ENCODE peak calls at places on chromosomes 11 and 22, in nine cellular contexts. N, Y, F, M, K, S, C, U and E are unnamed samples.

GRCh38 chr11:5684627-5685362 is at the start of gene TRIM5:
- DNase-seq in K (peak), Y (peak), U (peak), M (peak), C (peak), N (peak), S (peak), F (peak), E (peak)

GRCh38 chr11:46361283-46362145 is 14.3 kb downstream of the DGKZ start:
- DNase-seq in K (peak), C (no peak), U (no peak), S (peak), Y (peak), M (no peak), N (no peak), F (peak), E (no peak)

GRCh38 chr11:3859373-3859881 is 4.0 kb downstream of the STIM1 start:
- DNase-seq in F (no peak), C (no peak), Y (no peak), U (no peak), N (no peak), S (no peak), K (peak), M (no peak), E (no peak)

GRCh38 chr11:118659314-118659939 is 20.0 kb downstream of the TREH start:
- DNase-seq in S (peak), F (peak), K (peak), C (peak), U (peak), M (peak), N (peak), Y (peak), E (peak)

GRCh38 chr11:27720277-27720830 is 20.1 kb upstream of the BDNF start:
- DNase-seq in Y (no peak), C (no peak), N (no peak), S (no peak), U (peak), K (peak), F (no peak), M (no peak), E (no peak)

GRCh38 chr11:128603003-128603715 is 15.8 kb upstream of the ETS1 start:
- DNase-seq in M (no peak), N (no peak), S (no peak), U (no peak), Y (no peak), C (no peak), K (no peak), F (no peak), E (no peak)

GRCh38 chr11:36452231-36452630 is 57.8 kb downstream of the TRAF6 start:
- DNase-seq in U (no peak), S (no peak), Y (no peak), N (no peak), M (no peak), C (no peak), F (peak), K (peak), E (peak)

GRCh38 chr11:44379141-44380008 is 69.4 kb upstream of the ALX4 start:
- DNase-seq in F (no peak), M (no peak), C (no peak), K (no peak), U (no peak), N (no peak), Y (no peak), S (no peak), E (no peak)

GRCh38 chr11:123209591-123209990 is 14.5 kb upstream of the CLMP start:
- DNase-seq in Y (no peak), N (no peak), M (no peak), S (no peak), K (no peak), F (no peak), U (no peak), C (no peak), E (no peak)

GRCh38 chr11:93614111-93614784 is 47.2 kb upstream of the CEP295 start:
- DNase-seq in M (no peak), K (peak), N (no peak), Y (no peak), F (no peak), C (peak), U (peak), S (no peak), E (no peak)

GRCh38 chr11:64742940-64743590 is 877 bp downstream of the RASGRP2 start:
- DNase-seq in N (no peak), M (peak), F (peak), C (peak), Y (peak), K (peak), S (peak), U (peak), E (peak)

GRCh38 chr22:48701296-48702030 is 1126.2 kb downstream of the BRD1 start:
- DNase-seq in N (no peak), F (no peak), K (no peak), S (no peak), C (no peak), M (no peak), U (peak), Y (no peak), E (no peak)

GRCh38 chr22:29212738-29213137 is 7.0 kb downstream of the EMID1 start:
- DNase-seq in U (no peak), S (no peak), Y (no peak), K (no peak), C (no peak), N (no peak), F (no peak), M (no peak), E (no peak)

GRCh38 chr11:69049490-69049867 is 747 bp downstream of the TPCN2 start:
- DNase-seq in S (peak), Y (no peak), C (peak), K (peak), F (peak), N (no peak), U (no peak), M (no peak), E (no peak)

GRCh38 chr11:774873-775592 is 2.3 kb downstream of the GATD1 start:
- DNase-seq in S (peak), C (peak), U (peak), N (no peak), K (no peak), F (no peak), Y (no peak), M (no peak), E (no peak)

GRCh38 chr22:41781508-41781906 is 19.0 kb upstream of the CCDC134 start:
- DNase-seq in S (no peak), F (no peak), K (peak), C (no peak), N (no peak), M (no peak), Y (no peak), U (no peak), E (no peak)

GRCh38 chr11:45651841-45652745 is 13.3 kb downstream of the CHST1 start:
- DNase-seq in Y (no peak), U (peak), N (no peak), F (no peak), M (no peak), K (no peak), C (no peak), S (peak), E (no peak)

GRCh38 chr11:116353517-116353916 is 419.3 kb downstream of the BUD13 start:
- DNase-seq in K (no peak), F (no peak), N (no peak), U (no peak), M (no peak), C (no peak), Y (no peak), S (no peak), E (peak)

GRCh38 chr11:130162733-130163132 is 3.2 kb downstream of the ST14 start:
- DNase-seq in F (peak), Y (no peak), U (no peak), K (no peak), C (peak), N (no peak), M (no peak), S (no peak), E (peak)

GRCh38 chr22:30228509-30229359 is 17.8 kb downstream of the LIF start:
- DNase-seq in F (no peak), M (no peak), K (no peak), C (no peak), S (no peak), N (no peak), U (no peak), Y (no peak), E (peak)

GRCh38 chr11:121892131-121892681 is 223.8 kb downstream of the BLID start:
- DNase-seq in F (no peak), U (peak), M (no peak), Y (no peak), S (no peak), N (no peak), K (no peak), C (no peak), E (no peak)

GRCh38 chr11:120028181-120028935 is 109.6 kb downstream of the TRIM29 start:
- DNase-seq in U (no peak), C (no peak), Y (no peak), F (no peak), K (no peak), N (no peak), M (no peak), S (no peak), E (no peak)

GRCh38 chr11:62179995-62180394 is 10.0 kb upstream of the SCGB1D1 start:
- DNase-seq in N (no peak), S (no peak), M (no peak), U (no peak), K (no peak), F (no peak), Y (no peak), C (no peak), E (no peak)

GRCh38 chr11:102761646-102762238 is 18.7 kb downstream of the MMP10 start:
- DNase-seq in N (no peak), C (no peak), U (no peak), Y (no peak), F (no peak), M (no peak), K (no peak), S (no peak), E (no peak)

GRCh38 chr11:47724041-47724729 is 9.0 kb upstream of the AGBL2 start:
- DNase-seq in S (no peak), K (no peak), N (peak), M (no peak), C (no peak), U (no peak), Y (no peak), F (peak), E (no peak)

GRCh38 chr22:27782065-27782464 is 19.5 kb downstream of the MN1 start:
- DNase-seq in Y (peak), S (no peak), M (no peak), N (no peak), C (no peak), F (no peak), K (no peak), U (no peak), E (no peak)